ENCODE peak calls at places on chromosomes 1 and 21, in nine cellular contexts. W is ovary, X is upper lobe of right lung, O is A549, G is dorsolateral prefrontal cortex, J is aorta, U is RWPE1, I is lung, P is H9. A is an unnamed sample.

GRCh38 chr1:152697701-152698600 is at the start of gene LCE2A:
- DNase-seq in W (no peak), X (no peak), O (no peak), G (no peak), J (no peak), U (no peak), I (no peak), P (no peak), A (no peak)

GRCh38 chr1:110339427-110340206 is 440 bp downstream of the RBM15 start:
- DNase-seq in W (peak; percentile 53), X (peak; percentile 81), O (peak; percentile 30), G (peak; percentile 30), J (peak; percentile 69), U (peak; percentile 33), I (peak; percentile 56), P (no peak), A (no peak)

GRCh38 chr1:171160181-171160580 is 24.9 kb upstream of the FMO2 start:
- DNase-seq in W (no peak), X (no peak), O (no peak), G (no peak), J (no peak), U (no peak), I (no peak), P (no peak), A (no peak)

GRCh38 chr1:171966426-171967220 is 125.3 kb downstream of the DNM3 start:
- DNase-seq in W (no peak), X (no peak), O (peak; percentile 4), G (no peak), J (no peak), U (no peak), I (no peak), P (peak; percentile 31), A (no peak)

GRCh38 chr1:162997499-162998285 is 71.5 kb upstream of the RGS4 start:
- DNase-seq in W (no peak), X (no peak), O (no peak), G (no peak), J (no peak), U (no peak), I (no peak), P (no peak), A (no peak)

GRCh38 chr1:35278886-35279554 is 10.5 kb downstream of the ZMYM4 start:
- DNase-seq in W (no peak), X (no peak), O (no peak), G (no peak), J (no peak), U (no peak), I (no peak), P (no peak), A (no peak)

GRCh38 chr21:10425856-10426255 is 95.5 kb upstream of the TPTE start:
- DNase-seq in W (no peak), X (no peak), O (no peak), G (no peak), J (no peak), U (no peak), I (no peak), P (no peak), A (no peak)

GRCh38 chr1:30788580-30789387 is 31.2 kb upstream of the LAPTM5 start:
- DNase-seq in W (no peak), X (no peak), O (no peak), G (no peak), J (peak; percentile 24), U (no peak), I (no peak), P (no peak), A (no peak)

GRCh38 chr1:18768086-18768485 is 91.4 kb downstream of the TAS1R2 start:
- DNase-seq in W (no peak), X (no peak), O (no peak), G (no peak), J (no peak), U (no peak), I (no peak), P (no peak), A (no peak)

GRCh38 chr1:163013826-163014600 is 55.1 kb upstream of the RGS4 start:
- DNase-seq in W (no peak), X (no peak), O (no peak), G (no peak), J (no peak), U (no peak), I (no peak), P (no peak), A (no peak)

GRCh38 chr1:37391181-37391949 is 83.0 kb upstream of the ZC3H12A start:
- DNase-seq in W (no peak), X (no peak), O (peak; percentile 16), G (no peak), J (no peak), U (no peak), I (no peak), P (peak; percentile 58), A (no peak)

GRCh38 chr1:97210302-97210701 is 488.7 kb downstream of the PTBP2 start:
- DNase-seq in W (no peak), X (no peak), O (no peak), G (no peak), J (no peak), U (no peak), I (no peak), P (no peak), A (no peak)

GRCh38 chr1:185734929-185735666 is 907 bp downstream of the HMCN1 start:
- DNase-seq in W (no peak), X (no peak), O (no peak), G (no peak), J (no peak), U (no peak), I (no peak), P (no peak), A (no peak)

GRCh38 chr1:6984996-6985395 is 199.7 kb downstream of the CAMTA1 start:
- DNase-seq in W (no peak), X (no peak), O (no peak), G (no peak), J (peak; percentile 24), U (no peak), I (no peak), P (no peak), A (no peak)

GRCh38 chr21:44539991-44540666 is at the start of gene KRTAP10-1:
- DNase-seq in W (no peak), X (peak; percentile 52), O (no peak), G (no peak), J (no peak), U (no peak), I (peak; percentile 16), P (no peak), A (no peak)

GRCh38 chr1:121516279-121516967 is 331.6 kb downstream of the SRGAP2C start:
- DNase-seq in W (no peak), X (peak; percentile 65), O (no peak), G (no peak), J (peak; percentile 71), U (no peak), I (no peak), P (no peak), A (peak; percentile 67)

GRCh38 chr1:203439086-203439620 is 36.5 kb upstream of the PRELP start:
- DNase-seq in W (no peak), X (no peak), O (no peak), G (no peak), J (no peak), U (no peak), I (no peak), P (no peak), A (no peak)

GRCh38 chr1:203443296-203443695 is 32.3 kb upstream of the PRELP start:
- DNase-seq in W (no peak), X (no peak), O (no peak), G (no peak), J (no peak), U (no peak), I (no peak), P (no peak), A (no peak)

GRCh38 chr1:203442821-203443220 is 32.8 kb upstream of the PRELP start:
- DNase-seq in W (no peak), X (no peak), O (no peak), G (no peak), J (peak; percentile 52), U (no peak), I (no peak), P (no peak), A (no peak)

GRCh38 chr1:203441811-203442210 is 33.8 kb upstream of the PRELP start:
- DNase-seq in W (no peak), X (no peak), O (no peak), G (no peak), J (no peak), U (no peak), I (no peak), P (no peak), A (no peak)

GRCh38 chr1:203440780-203441179 is 34.8 kb upstream of the PRELP start:
- DNase-seq in W (peak; percentile 77), X (peak; percentile 74), O (peak; percentile 39), G (peak; percentile 65), J (peak; percentile 90), U (peak; percentile 43), I (peak; percentile 45), P (peak; percentile 47), A (no peak)
- H3K27ac ChIP-seq in W (peak overlapping the region; percentile 81), X (peak overlapping the region; percentile 71), O (no peak overlapping the region), G (peak overlapping the region; percentile 4), J (no peak overlapping the region), U (no peak overlapping the region), I (peak overlapping the region; percentile 12), P (no peak overlapping the region), A (no peak overlapping the region)

GRCh38 chr1:27530192-27530591 is 40.2 kb upstream of the WASF2 start:
- DNase-seq in W (no peak), X (no peak), O (no peak), G (no peak), J (no peak), U (no peak), I (no peak), P (no peak), A (no peak)
- H3K27ac ChIP-seq in W (peak overlapping the region; percentile 42), X (peak overlapping the region; percentile 84), O (no peak overlapping the region), G (peak overlapping the region; percentile 93), J (no peak overlapping the region), U (peak overlapping the region; percentile 98), I (no peak overlapping the region), P (no peak overlapping the region), A (no peak overlapping the region)

GRCh38 chr1:236098267-236098666 is 33.4 kb upstream of the NID1 start:
- DNase-seq in W (no peak), X (no peak), O (no peak), G (no peak), J (no peak), U (no peak), I (no peak), P (no peak), A (no peak)
- H3K27ac ChIP-seq in W (no peak overlapping the region), X (no peak overlapping the region), O (no peak overlapping the region), G (no peak overlapping the region), J (no peak overlapping the region), U (no peak overlapping the region), I (no peak overlapping the region), P (no peak overlapping the region), A (no peak overlapping the region)

DNA sequence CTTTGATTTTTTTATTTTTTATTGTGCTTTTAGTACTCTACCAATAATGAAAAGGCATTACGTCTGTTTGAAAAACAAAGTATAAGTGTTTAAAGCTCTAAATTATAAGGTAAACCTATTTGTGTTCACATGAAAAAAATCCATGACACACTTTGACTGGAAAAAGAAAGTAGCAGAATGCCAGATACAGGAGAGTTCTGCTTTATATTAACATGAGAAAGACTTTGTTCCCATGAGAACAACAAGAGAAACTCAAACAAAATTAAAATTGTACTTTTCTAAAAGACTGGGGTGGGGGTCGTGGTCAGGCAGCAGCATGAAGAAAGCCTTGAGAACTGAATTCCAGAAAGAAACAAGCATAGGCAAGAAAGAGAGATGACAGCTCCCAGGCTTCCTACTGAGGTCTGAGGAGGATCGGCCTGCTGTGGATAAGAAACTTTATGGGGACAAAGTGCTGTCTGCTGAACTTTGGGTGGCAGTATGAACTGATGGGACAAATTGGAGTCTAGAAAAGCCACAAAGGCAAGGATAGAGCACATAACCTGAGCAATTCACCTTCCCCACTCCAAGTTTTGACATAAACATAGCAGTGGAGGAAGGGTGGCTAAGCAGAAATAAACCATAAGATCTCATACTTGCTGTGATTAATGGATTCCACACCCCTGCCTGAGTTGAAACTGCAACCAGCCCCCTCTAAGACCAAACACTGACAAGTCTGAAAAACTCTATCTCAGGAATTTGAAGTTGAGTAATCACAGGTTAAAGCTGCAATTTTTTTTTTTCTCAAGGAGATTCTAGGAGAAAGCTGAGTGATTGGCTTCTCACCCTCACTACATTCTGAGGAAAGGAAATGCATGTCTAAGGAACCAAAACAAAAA is 43.7 kb downstream of the COL6A1 start:
- DNase-seq in W (no peak), X (no peak), O (no peak), G (no peak), J (no peak), U (peak; percentile 18), I (no peak), P (no peak), A (no peak)
- H3K27ac ChIP-seq in W (no peak overlapping the region), X (peak overlapping the region; percentile 20), O (no peak overlapping the region), G (no peak overlapping the region), J (no peak overlapping the region), U (no peak overlapping the region), I (no peak overlapping the region), P (no peak overlapping the region), A (no peak overlapping the region)

A was measured in CD4-positive, alpha-beta memory T cell.